ENCODE peak calls at places on chromosomes 5 and 9, in five cellular contexts. Z is WTC11; A is stimulated activated CD8-positive, alpha-beta memory T cell treated with anti-CD3 and anti-CD28 coated beads, Interleukin-7, amount 100 ng/mL, for 48 hours; G is stimulated activated naive B cell treated with anti-CD40 and anti-IgM and Interleukin-4, amounts not matched to agents 10 μg/mL and 1 μg/mL and 100 μg/mL, for 72 hours; L is SJSA1. U is an unnamed sample.

GRCh38 chr5:66307647-66308257 is 163.7 kb downstream of the SREK1 start:
- DNase-seq in Z (no peak), A (no peak), G (no peak), L (no peak), U (peak; percentile 52)

GRCh38 chr5:79235578-79236363 is at the start of gene JMY:
- DNase-seq in Z (peak; percentile 83), A (peak; percentile 69), G (peak; percentile 56), L (peak; percentile 72), U (peak; percentile 90)

GRCh38 chr9:134399435-134400056 is 73.3 kb downstream of the RXRA start:
- DNase-seq in Z (no peak), A (no peak), G (no peak), L (no peak), U (no peak)

GRCh38 chr5:106876665-106877194 is 794.0 kb downstream of the EFNA5 start:
- DNase-seq in Z (peak; percentile 38), A (no peak), G (no peak), L (no peak), U (no peak)

GRCh38 chr9:7570107-7570720 is 229.4 kb downstream of the DMAC1 start:
- DNase-seq in Z (peak; percentile 70), A (peak; percentile 19), G (peak; percentile 53), L (no peak), U (peak; percentile 19)

GRCh38 chr5:172854451-172854871 is 20.4 kb downstream of the ERGIC1 start:
- DNase-seq in Z (no peak), A (no peak), G (no peak), L (no peak), U (no peak)

GRCh38 chr9:126933334-126933980 is 18.9 kb downstream of the RALGPS1 start:
- DNase-seq in Z (no peak), A (no peak), G (no peak), L (no peak), U (no peak)

GRCh38 chr5:126354012-126354856 is 69.0 kb upstream of the GRAMD2B start:
- DNase-seq in Z (no peak), A (no peak), G (no peak), L (peak; percentile 76), U (peak; percentile 59)

GRCh38 chr9:119282476-119283117 is 86.6 kb downstream of the BRINP1 start:
- DNase-seq in Z (no peak), A (no peak), G (no peak), L (no peak), U (no peak)

GRCh38 chr9:131525643-131526565 is 5.2 kb downstream of the UCK1 start:
- DNase-seq in Z (no peak), A (no peak), G (no peak), L (no peak), U (no peak)

GRCh38 chr5:65190328-65191053 is 291.2 kb downstream of the ADAMTS6 start:
- DNase-seq in Z (no peak), A (no peak), G (no peak), L (no peak), U (peak; percentile 27)

GRCh38 chr9:93225417-93225816 is 41.5 kb downstream of the WNK2 start:
- DNase-seq in Z (no peak), A (no peak), G (no peak), L (no peak), U (no peak)

GRCh38 chr9:6938447-6938846 is 180.7 kb downstream of the KDM4C start:
- DNase-seq in Z (no peak), A (no peak), G (no peak), L (peak; percentile 41), U (no peak)

GRCh38 chr5:7251127-7251526 is 144.8 kb upstream of the ADCY2 start:
- DNase-seq in Z (no peak), A (no peak), G (no peak), L (no peak), U (no peak)

GRCh38 chr9:36189978-36190377 is 743 bp upstream of the CLTA start:
- DNase-seq in Z (no peak), A (no peak), G (no peak), L (no peak), U (no peak)

GRCh38 chr5:145697251-145698016 is 137.7 kb downstream of the PRELID2 start:
- DNase-seq in Z (peak; percentile 22), A (no peak), G (no peak), L (peak; percentile 60), U (peak; percentile 25)

GRCh38 chr5:9927521-9927997 is 297.4 kb upstream of the TAS2R1 start:
- DNase-seq in Z (no peak), A (no peak), G (no peak), L (no peak), U (no peak)

GRCh38 chr5:145887976-145888574 is 15.3 kb upstream of the GRXCR2 start:
- DNase-seq in Z (peak; percentile 63), A (no peak), G (no peak), L (no peak), U (no peak)

GRCh38 chr9:110911659-110912473 is 126.4 kb downstream of the LPAR1 start:
- DNase-seq in Z (no peak), A (no peak), G (no peak), L (no peak), U (no peak)

GRCh38 chr9:3783156-3783555 is 257.4 kb upstream of the RFX3 start:
- DNase-seq in Z (no peak), A (no peak), G (no peak), L (no peak), U (no peak)

GRCh38 chr5:56409331-56410190 is 176.4 kb upstream of the ANKRD55 start:
- DNase-seq in Z (no peak), A (no peak), G (no peak), L (no peak), U (no peak)

GRCh38 chr9:880725-881124 is 39.2 kb downstream of the DMRT1 start:
- DNase-seq in Z (no peak), A (no peak), G (no peak), L (no peak), U (no peak)

GRCh38 chr5:26881901-26882300 is 156.5 kb downstream of the CDH9 start:
- DNase-seq in Z (no peak), A (no peak), G (no peak), L (no peak), U (no peak)

GRCh38 chr5:158875272-158875679 is 224.4 kb downstream of the EBF1 start:
- DNase-seq in Z (no peak), A (no peak), G (no peak), L (no peak), U (no peak)

GRCh38 chr9:77384406-77384805 is 207.1 kb downstream of the VPS13A start:
- DNase-seq in Z (no peak), A (no peak), G (no peak), L (no peak), U (no peak)

GRCh38 chr9:113463418-113464285 is at the start of gene RGS3:
- DNase-seq in Z (peak; percentile 86), A (no peak), G (no peak), L (peak; percentile 37), U (no peak)

U was measured in GM10248.